ENCODE peak calls at places on chromosomes 1 and 21, in nine cellular contexts. Z is upper lobe of right lung, L is iPS DF 6.9, F is left lung, J is fibroblast of lung, P is astrocyte, N is SJSA1, O is pancreas, U is lower lobe of right lung. B is an unnamed sample. For H3K4me1, the result is how much of the 10 kb centered on the place peaks cover.

GRCh38 chr1:64898107-64898861 is 68.1 kb downstream of the JAK1 start:
- DNase-seq in Z (peak), L (no peak), F (no peak), J (peak), P (peak), N (peak), O (no peak), U (peak), B (peak)

GRCh38 chr1:87167157-87167810 is 161.4 kb upstream of the LMO4 start:
- DNase-seq in Z (no peak), L (no peak), F (no peak), J (no peak), P (no peak), N (no peak), O (no peak), U (no peak), B (no peak)

GRCh38 chr1:8422439-8423133 is 104.7 kb downstream of the SLC45A1 start:
- DNase-seq in Z (no peak), L (no peak), F (no peak), J (peak), P (peak), N (peak), O (peak), U (no peak), B (peak)

GRCh38 chr1:16215882-16216753 is 3.7 kb upstream of the ARHGEF19 start:
- DNase-seq in Z (peak), L (no peak), F (peak), J (peak), P (peak), N (no peak), O (peak), U (peak), B (peak)

GRCh38 chr1:162397039-162397448 is 14.9 kb downstream of the SH2D1B start:
- DNase-seq in Z (no peak), L (no peak), F (no peak), J (no peak), P (no peak), N (no peak), O (no peak), U (no peak), B (no peak)

GRCh38 chr21:26849428-26850115 is 4.4 kb upstream of the ADAMTS1 start:
- DNase-seq in Z (no peak), L (no peak), F (no peak), J (peak), P (peak), N (no peak), O (no peak), U (no peak), B (peak)

GRCh38 chr21:34705032-34705431 is 36.2 kb downstream of the CLIC6 start:
- DNase-seq in Z (no peak), L (no peak), F (no peak), J (no peak), P (no peak), N (no peak), O (no peak), U (no peak), B (peak)

GRCh38 chr1:205672929-205673328 is 7.4 kb downstream of the SLC45A3 start:
- DNase-seq in Z (no peak), L (no peak), F (no peak), J (no peak), P (no peak), N (no peak), O (no peak), U (no peak), B (no peak)

GRCh38 chr21:15060776-15061175 is 4.0 kb downstream of the NRIP1 start:
- DNase-seq in Z (no peak), L (no peak), F (no peak), J (no peak), P (peak), N (peak), O (no peak), U (no peak), B (peak)

GRCh38 chr1:185694081-185694480 is 40.1 kb upstream of the HMCN1 start:
- DNase-seq in Z (no peak), L (no peak), F (no peak), J (peak), P (no peak), N (no peak), O (no peak), U (no peak), B (no peak)

GRCh38 chr21:31335957-31336738 is 7.9 kb downstream of the TIAM1 start:
- DNase-seq in Z (no peak), L (no peak), F (no peak), J (peak), P (peak), N (peak), O (no peak), U (no peak), B (peak)

GRCh38 chr1:84998642-84999280 is 1.8 kb upstream of the MCOLN2 start:
- DNase-seq in Z (no peak), L (no peak), F (no peak), J (peak), P (no peak), N (no peak), O (no peak), U (no peak), B (no peak)

GRCh38 chr1:23354260-23354659 is 10.2 kb upstream of the HNRNPR start:
- DNase-seq in Z (no peak), L (no peak), F (no peak), J (no peak), P (no peak), N (no peak), O (no peak), U (no peak), B (no peak)

GRCh38 chr1:1087351-1088035 is 13.4 kb upstream of the RNF223 start:
- DNase-seq in Z (peak), L (no peak), F (no peak), J (no peak), P (no peak), N (no peak), O (peak), U (peak), B (no peak)

GRCh38 chr1:201191723-201192477 is 1.3 kb downstream of the IGFN1 start:
- DNase-seq in Z (no peak), L (no peak), F (peak), J (peak), P (peak), N (peak), O (peak), U (no peak), B (peak)

GRCh38 chr1:195908121-195908520 is 700.1 kb downstream of the KCNT2 start:
- DNase-seq in Z (no peak), L (no peak), F (no peak), J (peak), P (peak), N (no peak), O (no peak), U (no peak), B (peak)

GRCh38 chr1:3049164-3049563 is 19.8 kb upstream of the PRDM16 start:
- DNase-seq in Z (peak), L (no peak), F (peak), J (no peak), P (no peak), N (no peak), O (peak), U (no peak), B (no peak)

GRCh38 chr1:115729765-115730164 is 38.7 kb downstream of the CASQ2 start:
- DNase-seq in Z (no peak), L (no peak), F (no peak), J (no peak), P (no peak), N (no peak), O (no peak), U (no peak), B (no peak)

GRCh38 chr1:197868751-197869501 is 33.5 kb upstream of the C1orf53 start:
- DNase-seq in Z (no peak), L (peak), F (no peak), J (peak), P (peak), N (peak), O (no peak), U (no peak), B (peak)

GRCh38 chr1:155499953-155500621 is 62.5 kb downstream of the ASH1L start:
- DNase-seq in Z (no peak), L (no peak), F (no peak), J (peak), P (no peak), N (no peak), O (no peak), U (no peak), B (peak)

GRCh38 chr1:163315773-163316374 is 5.9 kb upstream of the NUF2 start:
- DNase-seq in Z (no peak), L (no peak), F (no peak), J (peak), P (peak), N (peak), O (no peak), U (no peak), B (no peak)

GRCh38 chr1:118081387-118081786 is 103.6 kb downstream of the SPAG17 start:
- DNase-seq in Z (no peak), L (no peak), F (no peak), J (no peak), P (no peak), N (no peak), O (no peak), U (no peak), B (no peak)

GRCh38 chr1:225469051-225469450 is 41.2 kb upstream of the LBR start:
- DNase-seq in Z (peak), L (no peak), F (no peak), J (no peak), P (no peak), N (no peak), O (peak), U (no peak), B (no peak)

GRCh38 chr1:41898191-41898713 is 20.5 kb downstream of the HIVEP3 start:
- DNase-seq in Z (no peak), L (no peak), F (no peak), J (peak), P (peak), N (no peak), O (no peak), U (no peak), B (peak)

GRCh38 chr1:150999051-150999674 is 7.5 kb downstream of the MINDY1 start:
- DNase-seq in Z (no peak), L (no peak), F (no peak), J (peak), P (peak), N (peak), O (no peak), U (no peak), B (no peak)

GRCh38 chr1:161100534-161100933 is 2.4 kb downstream of the KLHDC9 start:
- DNase-seq in Z (no peak), L (no peak), F (no peak), J (no peak), P (no peak), N (no peak), O (no peak), U (no peak), B (no peak)

GRCh38 chr1:85116856-85117255 is 68.6 kb upstream of the MCOLN3 start:
- DNase-seq in Z (no peak), L (no peak), F (no peak), J (no peak), P (no peak), N (no peak), O (no peak), U (no peak), B (no peak)

DNA sequence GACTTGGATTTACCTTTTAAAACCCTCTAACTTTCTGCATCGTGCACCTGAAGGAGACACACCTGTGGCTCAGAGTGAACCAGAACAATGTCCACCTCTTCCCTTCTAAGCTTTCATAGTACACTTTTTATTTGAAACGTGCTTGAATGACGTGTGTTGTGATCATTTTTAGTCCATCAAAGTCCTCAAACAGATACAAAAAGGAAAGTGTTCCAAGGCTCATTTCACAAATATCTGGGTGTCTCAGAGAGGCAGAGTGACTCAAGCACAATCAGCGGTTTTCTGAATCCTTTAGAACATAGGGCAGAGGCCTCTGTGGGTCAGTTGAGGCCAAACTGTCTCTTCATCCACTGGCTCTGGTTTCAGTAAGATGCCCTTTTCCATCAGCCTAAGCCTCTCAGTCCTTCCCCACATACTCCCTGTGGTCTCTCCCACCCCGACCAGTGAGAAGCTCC is 49.7 kb downstream of the TOMM20 start:
- DNase-seq in Z (no peak), L (no peak), F (no peak), J (peak), P (peak), N (no peak), O (no peak), U (peak), B (peak)
- H3K4me1 ChIP-seq in Z (half or more), L (under half), F (half or more), J (under half), P (under half), N (under half), O (half or more), U (half or more), B (under half)

DNA sequence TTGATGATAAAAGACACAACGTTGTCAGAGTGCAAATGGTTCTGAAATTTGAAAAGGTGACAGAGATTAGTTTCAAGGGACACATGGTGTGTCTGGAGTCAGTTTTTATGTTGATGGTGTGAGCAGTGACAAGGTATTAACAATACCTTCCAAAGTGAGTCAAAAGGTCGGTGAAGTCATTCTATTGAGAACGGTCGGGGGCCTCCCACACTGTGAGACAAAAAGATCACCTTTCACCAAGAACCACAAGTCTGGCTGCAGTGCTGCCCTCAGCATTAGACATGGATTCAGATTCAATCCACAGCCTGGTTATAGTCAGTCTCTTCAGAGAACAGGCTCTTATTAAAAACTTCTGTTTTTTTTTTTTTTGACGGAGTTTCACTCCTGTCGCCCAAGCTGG is 26.5 kb downstream of the ZNF124 start:
- DNase-seq in Z (no peak), L (no peak), F (no peak), J (no peak), P (no peak), N (no peak), O (no peak), U (no peak), B (no peak)
- H3K4me1 ChIP-seq in Z (under half), L (under half), F (under half), J (under half), P (under half), N (under half), O (under half), U (under half), B (under half)

DNA sequence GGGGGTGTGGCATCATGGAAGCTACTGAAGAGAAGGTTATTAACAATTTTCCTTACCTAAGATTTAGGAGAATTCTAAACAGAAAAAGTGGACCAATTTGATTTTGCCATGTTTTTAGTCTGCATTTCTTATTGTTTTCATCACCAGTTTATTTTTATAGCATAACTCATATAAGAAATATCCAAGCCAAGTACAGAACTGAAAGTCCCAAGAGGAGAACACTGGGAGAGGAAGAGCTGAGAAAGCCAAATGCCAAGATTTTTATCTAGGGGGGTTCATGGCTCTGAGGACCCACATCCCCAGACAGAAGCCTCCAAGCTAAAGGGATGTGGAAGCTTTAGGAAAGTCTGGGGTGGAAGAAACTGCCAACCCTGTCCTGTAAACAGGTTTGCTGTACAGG is 109.5 kb upstream of the DUSP10 start:
- DNase-seq in Z (no peak), L (no peak), F (no peak), J (peak), P (no peak), N (no peak), O (no peak), U (no peak), B (no peak)
- H3K4me1 ChIP-seq in Z (under half), L (under half), F (under half), J (under half), P (under half), N (under half), O (under half), U (under half), B (under half)

GRCh38 chr1:71625004-71625403 is 544.2 kb upstream of the ZRANB2 start:
- DNase-seq in Z (no peak), L (no peak), F (no peak), J (no peak), P (no peak), N (no peak), O (no peak), U (no peak), B (no peak)
- H3K4me1 ChIP-seq in Z (under half), L (under half), F (under half), J (under half), P (under half), N (under half), O (under half), U (under half), B (under half)

DNA sequence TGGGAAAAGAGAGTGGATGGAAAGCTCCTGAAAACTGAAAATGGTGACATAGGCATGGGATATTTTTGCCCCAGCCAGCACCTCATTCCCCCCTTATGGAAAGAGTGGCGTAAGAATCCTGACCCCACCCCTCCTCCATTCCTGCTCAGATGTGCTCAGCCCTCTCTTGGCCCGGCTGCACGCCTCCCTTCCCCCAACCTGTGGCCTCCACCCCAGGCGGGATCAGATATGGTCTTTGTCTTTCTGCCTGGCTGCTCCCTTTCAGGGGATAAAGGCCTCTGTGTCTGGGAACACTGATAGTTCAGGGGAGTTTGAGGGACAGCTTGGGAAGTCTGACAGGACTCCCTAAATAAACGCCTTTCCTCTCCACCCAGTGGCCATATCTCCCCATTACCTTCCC is 49.8 kb downstream of the KIRREL1 start:
- DNase-seq in Z (no peak), L (no peak), F (no peak), J (no peak), P (no peak), N (no peak), O (no peak), U (no peak), B (no peak)
- H3K4me1 ChIP-seq in Z (under half), L (under half), F (under half), J (under half), P (under half), N (under half), O (under half), U (under half), B (under half)

GRCh38 chr1:11606775-11607174 is 47.5 kb downstream of the FBXO2 start:
- DNase-seq in Z (no peak), L (no peak), F (no peak), J (no peak), P (no peak), N (no peak), O (no peak), U (no peak), B (no peak)
- H3K4me1 ChIP-seq in Z (under half), L (under half), F (under half), J (under half), P (under half), N (under half), O (under half), U (under half), B (under half)

DNA sequence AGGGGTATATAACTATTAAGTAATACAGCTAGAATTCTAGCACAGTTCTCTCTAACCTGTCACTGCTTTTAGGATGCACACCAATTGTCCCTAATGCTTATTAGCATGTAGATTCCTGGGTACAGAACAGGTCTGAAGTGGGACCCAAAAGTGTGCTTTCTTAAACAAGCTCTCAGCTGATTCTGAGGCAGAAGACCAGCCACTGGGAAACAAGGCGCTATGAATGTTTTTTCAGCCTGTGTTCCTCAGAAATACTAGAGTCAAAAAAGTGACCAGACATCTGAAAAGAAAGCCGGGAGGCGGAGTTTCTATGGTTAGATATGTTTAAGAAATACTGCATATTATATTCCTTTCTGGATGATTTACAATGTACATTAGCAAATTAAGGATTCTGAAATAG is 1.8 kb downstream of the PEF1 start:
- DNase-seq in Z (no peak), L (no peak), F (no peak), J (no peak), P (no peak), N (no peak), O (no peak), U (no peak), B (no peak)
- H3K4me1 ChIP-seq in Z (half or more), L (under half), F (half or more), J (under half), P (under half), N (under half), O (under half), U (half or more), B (under half)

DNA sequence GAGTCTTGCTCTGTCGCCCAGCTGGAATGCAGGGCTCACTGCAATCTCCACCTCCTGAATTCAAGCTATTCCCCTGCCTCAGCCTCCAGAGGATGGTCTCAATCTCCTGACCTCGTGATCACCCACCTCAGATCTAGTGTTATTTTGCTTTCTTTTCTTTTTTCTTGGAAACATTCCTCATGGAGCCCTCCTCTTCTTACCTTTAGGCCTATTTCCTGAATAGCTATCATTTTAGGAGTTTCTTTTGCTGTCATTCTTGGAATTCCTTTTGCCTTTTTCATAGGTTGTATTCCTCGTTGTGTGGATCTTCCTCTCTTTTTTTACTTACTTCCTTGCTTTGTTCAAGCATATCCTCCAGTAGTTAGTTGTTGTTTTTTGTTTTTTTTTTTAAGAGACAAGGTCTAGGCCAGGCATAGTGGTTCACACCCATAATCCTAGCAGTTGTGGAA is 173.8 kb downstream of the RASAL2 start:
- DNase-seq in Z (no peak), L (no peak), F (no peak), J (no peak), P (peak), N (peak), O (no peak), U (no peak), B (peak)
- H3K4me1 ChIP-seq in Z (under half), L (under half), F (under half), J (under half), P (under half), N (half or more), O (under half), U (under half), B (half or more)